ENCODE peak calls at places on chromosomes 16 and 17, in five cellular contexts. L, M, R, K and P are unnamed samples. For H3K4me1 and H3K36me3, the result is how much of the 10 kb centered on the place peaks cover.

GRCh38 chr17:57186231-57187019 is 69.9 kb upstream of the MSI2 start:
- DNase-seq in R (no peak), L (no peak), K (no peak), M (no peak), P (no peak)

GRCh38 chr16:79071424-79071823 is 529.1 kb downstream of the MAF start:
- DNase-seq in R (no peak), L (no peak), K (peak), M (no peak), P (no peak)

GRCh38 chr17:17355426-17355825 is 52.3 kb downstream of the NT5M start:
- DNase-seq in M (peak), K (no peak), R (no peak), L (no peak), P (no peak)

GRCh38 chr16:78235168-78235800 is 135.8 kb downstream of the WWOX start:
- DNase-seq in R (peak), L (peak), K (peak), M (peak), P (peak)

GRCh38 chr17:2263183-2263954 is 40.2 kb downstream of the SMG6 start:
- DNase-seq in L (no peak), K (no peak), M (no peak), R (peak), P (no peak)

GRCh38 chr17:78269893-78270490 is 38.6 kb downstream of the TMEM235 start:
- DNase-seq in R (no peak), L (peak), K (no peak), M (no peak), P (no peak)

GRCh38 chr17:53896047-53896446 is 73.3 kb downstream of the KIF2B start:
- DNase-seq in M (no peak), R (no peak), L (no peak), K (no peak), P (no peak)

GRCh38 chr16:17638134-17638533 is 167.4 kb upstream of the XYLT1 start:
- DNase-seq in L (no peak), R (no peak), M (no peak), K (no peak), P (no peak)

GRCh38 chr16:3264137-3265036 is 8.0 kb upstream of the MEFV start:
- DNase-seq in R (peak), L (peak), K (peak), M (peak), P (peak)

GRCh38 chr16:2003827-2004641 is 5.6 kb downstream of the ZNF598 start:
- DNase-seq in K (peak), L (peak), R (peak), M (peak), P (peak)

GRCh38 chr16:2006317-2006716 is 3.3 kb downstream of the ZNF598 start:
- DNase-seq in M (no peak), L (no peak), R (no peak), K (no peak), P (no peak)

GRCh38 chr16:2007081-2007836 is 2.4 kb downstream of the ZNF598 start:
- DNase-seq in K (peak), M (no peak), L (no peak), R (no peak), P (no peak)

GRCh38 chr16:2004795-2005517 is 4.7 kb downstream of the ZNF598 start:
- DNase-seq in R (no peak), M (no peak), K (peak), L (no peak), P (no peak)

DNA sequence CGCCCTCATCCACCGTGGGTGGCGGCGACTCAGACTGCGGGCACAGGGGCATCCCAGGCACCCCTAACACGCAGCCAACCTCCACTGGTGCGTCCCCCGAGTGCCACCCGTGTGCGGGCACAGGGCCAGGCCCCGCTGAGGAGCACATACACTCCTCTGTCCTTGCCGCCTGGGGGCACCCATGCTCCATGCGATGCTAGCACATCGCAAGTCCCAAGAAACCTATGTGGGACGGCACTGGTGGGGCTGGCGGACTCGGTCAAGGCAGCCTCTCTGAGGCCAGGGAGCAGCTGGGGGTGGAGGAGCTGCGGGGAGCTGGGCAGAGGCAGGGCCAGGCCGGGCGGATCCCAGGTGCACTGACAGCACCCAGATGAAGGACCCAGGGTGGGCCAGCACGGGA is 4.0 kb downstream of the ZNF598 start:
- DNase-seq in M (no peak), R (no peak), L (no peak), K (peak), P (no peak)
- H3K4me1 ChIP-seq in M (under half), R (under half), L (under half), K (half or more), P (under half)

GRCh38 chr17:63437287-63438091 is 8.6 kb downstream of the CYB561 start:
- DNase-seq in R (no peak), K (peak), L (no peak), M (no peak), P (no peak)

GRCh38 chr17:63436523-63437110 is 9.5 kb downstream of the CYB561 start:
- DNase-seq in L (peak), R (no peak), M (no peak), K (peak), P (no peak)

GRCh38 chr17:63440127-63440769 is 5.9 kb downstream of the CYB561 start:
- DNase-seq in R (no peak), L (no peak), K (no peak), M (no peak), P (no peak)

GRCh38 chr17:63439682-63440081 is 6.4 kb downstream of the CYB561 start:
- DNase-seq in L (no peak), M (no peak), K (no peak), R (peak), P (no peak)

GRCh38 chr17:63438092-63439051 is 7.7 kb downstream of the CYB561 start:
- DNase-seq in M (no peak), R (no peak), L (no peak), K (peak), P (no peak)
- H3K27ac ChIP-seq in M (peak), R (no peak), L (no peak), K (peak), P (peak)

GRCh38 chr16:11683140-11683539 is 14.9 kb downstream of the SNN start:
- DNase-seq in L (no peak), R (no peak), K (no peak), M (no peak), P (no peak)
- H3K36me3 ChIP-seq in L (under half), R (under half), K (under half), M (under half), P (half or more)

DNA sequence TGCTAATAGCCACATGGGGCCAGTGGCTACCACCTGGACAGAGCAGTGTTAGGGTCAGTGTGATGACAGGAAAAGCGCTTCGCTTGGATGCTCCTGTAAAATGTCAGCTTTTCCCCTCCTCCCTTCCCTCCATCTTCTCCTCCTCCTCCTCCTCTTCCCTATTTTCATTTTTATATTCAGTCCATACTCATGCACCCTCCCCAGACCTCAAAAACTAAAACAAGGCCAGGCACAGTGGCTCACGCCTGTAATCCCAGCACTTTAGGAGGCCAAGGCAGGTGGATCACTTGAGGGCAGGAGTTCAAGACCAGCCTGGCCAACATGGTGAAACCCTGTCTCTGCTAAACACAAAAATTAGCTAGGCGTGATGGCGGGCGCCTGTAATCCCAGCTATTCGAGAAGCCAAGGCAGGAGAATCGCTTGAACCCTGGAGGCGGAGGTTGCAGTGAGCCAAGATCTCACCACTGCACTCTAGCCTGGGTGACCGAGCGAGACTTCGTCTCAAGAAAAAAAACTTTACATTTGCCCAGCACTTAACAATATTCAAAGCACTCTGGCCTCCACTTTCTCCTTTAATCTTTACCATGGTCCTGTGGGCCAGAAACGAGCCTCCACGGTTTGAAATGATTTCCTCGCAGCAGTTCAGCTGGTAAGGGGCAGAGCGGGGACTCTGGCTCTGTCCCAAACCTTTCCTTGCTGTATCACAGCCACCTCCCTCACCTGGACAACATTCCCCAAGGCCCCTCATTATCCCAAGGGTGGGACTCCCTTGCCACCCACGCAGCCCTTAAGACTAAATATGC is 21.8 kb downstream of the ANKRD40 start:
- DNase-seq in K (peak), R (no peak), L (no peak), M (no peak), P (no peak)
- H3K4me1 ChIP-seq in K (half or more), R (under half), L (under half), M (under half), P (under half)